ENCODE peak calls at places on chromosomes 6 and 20, in eight cellular contexts. N is right lobe of liver, F is fibroblast of mammary gland, Y is astrocyte of the spinal cord, U is endodermal cell, L is heart left ventricle, C is PC-9, V is ascending aorta. X is an unnamed sample.
A peak's percentile ranks its signal among the peaks of the same experiment; 100 is the strongest.

GRCh38 chr6:142322504-142323198 is 20.8 kb downstream of the ADGRG6 start:
- DNase-seq in N (no peak), F (no peak), Y (no peak), U (no peak), L (no peak), C (no peak), V (no peak), X (no peak)

GRCh38 chr6:169159331-169159730 is 94.3 kb downstream of the THBS2 start:
- DNase-seq in N (no peak), F (no peak), Y (no peak), U (no peak), L (no peak), C (no peak), V (no peak), X (no peak)

GRCh38 chr6:106103728-106104109 is 17.6 kb downstream of the PRDM1 start:
- DNase-seq in N (no peak), F (no peak), Y (no peak), U (no peak), L (no peak), C (peak; percentile 17), V (no peak), X (no peak)

GRCh38 chr6:168120390-168121307 is 41.6 kb upstream of the FRMD1 start:
- DNase-seq in N (no peak), F (no peak), Y (no peak), U (peak; percentile 39), L (no peak), C (no peak), V (no peak), X (no peak)

GRCh38 chr6:52377538-52378221 is 15.7 kb downstream of the PAQR8 start:
- DNase-seq in N (no peak), F (no peak), Y (no peak), U (no peak), L (no peak), C (no peak), V (no peak), X (no peak)

GRCh38 chr6:14965340-14966102 is 280.3 kb upstream of the JARID2 start:
- DNase-seq in N (no peak), F (no peak), Y (no peak), U (no peak), L (no peak), C (no peak), V (no peak), X (no peak)

GRCh38 chr6:43368517-43369160 is 808 bp downstream of the ZNF318 start:
- DNase-seq in N (peak; percentile 62), F (peak; percentile 40), Y (peak; percentile 32), U (peak; percentile 78), L (peak; percentile 62), C (no peak), V (no peak), X (peak; percentile 38)

GRCh38 chr6:63573899-63574553 is 1.7 kb downstream of the LOC128125822 start:
- DNase-seq in N (no peak), F (peak; percentile 71), Y (peak; percentile 70), U (peak; percentile 75), L (no peak), C (peak; percentile 59), V (no peak), X (peak; percentile 66)

GRCh38 chr6:45421700-45422540 is 44.2 kb upstream of the SUPT3H start:
- DNase-seq in N (peak; percentile 55), F (peak; percentile 89), Y (peak; percentile 84), U (peak; percentile 79), L (peak; percentile 65), C (peak; percentile 49), V (no peak), X (peak; percentile 93)

GRCh38 chr20:4068708-4069107 is 53.4 kb upstream of the RNF24 start:
- DNase-seq in N (no peak), F (peak; percentile 49), Y (no peak), U (peak; percentile 35), L (no peak), C (peak; percentile 42), V (no peak), X (no peak)

GRCh38 chr6:13725570-13725969 is 13.9 kb upstream of the RANBP9 start:
- DNase-seq in N (no peak), F (no peak), Y (peak; percentile 29), U (no peak), L (no peak), C (peak; percentile 100), V (no peak), X (no peak)

GRCh38 chr6:36576573-36576972 is 17.6 kb upstream of the SRSF3 start:
- DNase-seq in N (no peak), F (no peak), Y (no peak), U (no peak), L (no peak), C (no peak), V (no peak), X (no peak)

GRCh38 chr6:164693934-164694333 is 615.5 kb downstream of the C6orf118 start:
- DNase-seq in N (no peak), F (no peak), Y (peak; percentile 75), U (peak; percentile 47), L (no peak), C (no peak), V (no peak), X (no peak)

GRCh38 chr6:41191569-41191968 is 9.4 kb downstream of the TREML2 start:
- DNase-seq in N (no peak), F (peak; percentile 20), Y (no peak), U (peak; percentile 92), L (no peak), C (no peak), V (no peak), X (no peak)

GRCh38 chr6:158653577-158654354 is 3.9 kb downstream of the SYTL3 start:
- DNase-seq in N (no peak), F (no peak), Y (peak; percentile 66), U (peak; percentile 48), L (no peak), C (no peak), V (peak; percentile 53), X (no peak)

GRCh38 chr20:24627926-24628325 is 158.5 kb downstream of the SYNDIG1 start:
- DNase-seq in N (no peak), F (no peak), Y (no peak), U (no peak), L (no peak), C (no peak), V (no peak), X (no peak)

GRCh38 chr6:45946352-45946751 is 69.3 kb downstream of the CLIC5 start:
- DNase-seq in N (no peak), F (peak; percentile 92), Y (peak; percentile 73), U (peak; percentile 81), L (peak; percentile 43), C (no peak), V (no peak), X (peak; percentile 88)

GRCh38 chr6:137043710-137044365 is 927 bp downstream of the IL20RA start:
- DNase-seq in N (no peak), F (peak; percentile 39), Y (peak; percentile 46), U (no peak), L (peak; percentile 17), C (peak; percentile 57), V (no peak), X (peak; percentile 30)

GRCh38 chr6:16055852-16056251 is 73.0 kb upstream of the MYLIP start:
- DNase-seq in N (no peak), F (no peak), Y (no peak), U (no peak), L (no peak), C (no peak), V (no peak), X (no peak)

GRCh38 chr20:41339957-41340326 is 679 bp upstream of the LPIN3 start:
- DNase-seq in N (peak; percentile 87), F (peak; percentile 62), Y (peak; percentile 57), U (peak; percentile 99), L (peak; percentile 86), C (peak; percentile 80), V (no peak), X (peak; percentile 46)

GRCh38 chr20:48210111-48211029 is 425.1 kb upstream of the SULF2 start:
- DNase-seq in N (no peak), F (no peak), Y (no peak), U (no peak), L (no peak), C (no peak), V (no peak), X (no peak)
- H3K4me3 ChIP-seq in N (no peak overlapping the region), F (no peak overlapping the region), Y (no peak overlapping the region), U (no peak overlapping the region), L (no peak overlapping the region), C (no peak overlapping the region), V (no peak overlapping the region), X (no peak overlapping the region)

GRCh38 chr6:116266803-116267202 is 12.9 kb downstream of the TSPYL1 start:
- DNase-seq in N (no peak), F (peak; percentile 55), Y (no peak), U (no peak), L (no peak), C (no peak), V (no peak), X (peak; percentile 77)

GRCh38 chr6:116267879-116268588 is 11.7 kb downstream of the TSPYL1 start:
- DNase-seq in N (no peak), F (peak; percentile 48), Y (no peak), U (no peak), L (no peak), C (peak; percentile 46), V (no peak), X (no peak)

GRCh38 chr6:116268589-116269293 is 11.0 kb downstream of the TSPYL1 start:
- DNase-seq in N (no peak), F (peak; percentile 89), Y (peak; percentile 84), U (no peak), L (no peak), C (peak; percentile 83), V (no peak), X (peak; percentile 68)

GRCh38 chr6:116277124-116277523 is 2.6 kb downstream of the TSPYL1 start:
- DNase-seq in N (no peak), F (no peak), Y (no peak), U (no peak), L (no peak), C (no peak), V (no peak), X (no peak)

GRCh38 chr6:116271309-116271708 is 8.4 kb downstream of the TSPYL1 start:
- DNase-seq in N (no peak), F (no peak), Y (no peak), U (no peak), L (no peak), C (no peak), V (no peak), X (no peak)
- H3K4me3 ChIP-seq in N (no peak overlapping the region), F (no peak overlapping the region), Y (no peak overlapping the region), U (no peak overlapping the region), L (no peak overlapping the region), C (no peak overlapping the region), V (no peak overlapping the region), X (no peak overlapping the region)

GRCh38 chr6:167093406-167093921 is 29.4 kb upstream of the CCR6 start:
- DNase-seq in N (no peak), F (no peak), Y (no peak), U (peak; percentile 47), L (no peak), C (no peak), V (no peak), X (no peak)
- H3K4me3 ChIP-seq in N (no peak overlapping the region), F (no peak overlapping the region), Y (no peak overlapping the region), U (no peak overlapping the region), L (no peak overlapping the region), C (no peak overlapping the region), V (no peak overlapping the region), X (no peak overlapping the region)

GRCh38 chr6:144330017-144330416 is 44.9 kb downstream of the UTRN start:
- DNase-seq in N (no peak), F (no peak), Y (no peak), U (peak; percentile 53), L (no peak), C (no peak), V (no peak), X (no peak)
- H3K4me3 ChIP-seq in N (no peak overlapping the region), F (no peak overlapping the region), Y (no peak overlapping the region), U (peak overlapping the region; percentile 65), L (no peak overlapping the region), C (peak overlapping the region; percentile 68), V (no peak overlapping the region), X (no peak overlapping the region)

GRCh38 chr20:50009521-50010454 is 27.0 kb downstream of the SNAI1 start:
- DNase-seq in N (no peak), F (no peak), Y (no peak), U (peak; percentile 74), L (no peak), C (no peak), V (no peak), X (no peak)
- H3K4me3 ChIP-seq in N (no peak overlapping the region), F (no peak overlapping the region), Y (no peak overlapping the region), U (no peak overlapping the region), L (peak overlapping the region; percentile 19), C (no peak overlapping the region), V (peak overlapping the region; percentile 35), X (no peak overlapping the region)